ENCODE peak calls at places on chromosomes 13 and 19, in four cellular contexts. One of them, this sample, is unnamed.

GRCh38 chr19:3982701-3983541 is 2.3 kb downstream of the EEF2 start:
- DNase-seq in tibial artery: no peak
- DNase-seq in CD4-positive, alpha-beta T cell: no peak
- DNase-seq in fibroblast of pulmonary artery: peak
- DNase-seq in this sample: no peak

GRCh38 chr19:38151242-38151641 is 72.8 kb downstream of the DPF1 start:
- DNase-seq in tibial artery: no peak
- DNase-seq in CD4-positive, alpha-beta T cell: no peak
- DNase-seq in fibroblast of pulmonary artery: no peak
- DNase-seq in this sample: no peak

GRCh38 chr19:45098521-45099464 is 5.8 kb downstream of the PPP1R37 start:
- DNase-seq in tibial artery: no peak
- DNase-seq in CD4-positive, alpha-beta T cell: no peak
- DNase-seq in fibroblast of pulmonary artery: peak
- DNase-seq in this sample: no peak

GRCh38 chr19:31533114-31533513 is 183.9 kb upstream of the TSHZ3 start:
- DNase-seq in tibial artery: no peak
- DNase-seq in CD4-positive, alpha-beta T cell: no peak
- DNase-seq in fibroblast of pulmonary artery: no peak
- DNase-seq in this sample: no peak

GRCh38 chr13:114119196-114119595 is 13.2 kb downstream of the RASA3 start:
- DNase-seq in tibial artery: no peak
- DNase-seq in CD4-positive, alpha-beta T cell: no peak
- DNase-seq in fibroblast of pulmonary artery: peak
- DNase-seq in this sample: no peak

GRCh38 chr19:18478545-18479311 is 40.8 kb upstream of the ISYNA1 start:
- DNase-seq in tibial artery: peak
- DNase-seq in CD4-positive, alpha-beta T cell: peak
- DNase-seq in fibroblast of pulmonary artery: peak
- DNase-seq in this sample: peak

GRCh38 chr13:113766035-113766800 is 7.2 kb downstream of the TMEM255B start:
- DNase-seq in tibial artery: no peak
- DNase-seq in CD4-positive, alpha-beta T cell: no peak
- DNase-seq in fibroblast of pulmonary artery: no peak
- DNase-seq in this sample: no peak

GRCh38 chr19:4391701-4392543 is 8.4 kb downstream of the SH3GL1 start:
- DNase-seq in tibial artery: no peak
- DNase-seq in CD4-positive, alpha-beta T cell: no peak
- DNase-seq in fibroblast of pulmonary artery: peak
- DNase-seq in this sample: peak

GRCh38 chr19:12090807-12091206 is 26.3 kb downstream of the ZNF844 start:
- DNase-seq in tibial artery: peak
- DNase-seq in CD4-positive, alpha-beta T cell: peak
- DNase-seq in fibroblast of pulmonary artery: peak
- DNase-seq in this sample: peak

GRCh38 chr13:112892759-112893569 is 76.0 kb upstream of the MCF2L start:
- DNase-seq in tibial artery: no peak
- DNase-seq in CD4-positive, alpha-beta T cell: no peak
- DNase-seq in fibroblast of pulmonary artery: no peak
- DNase-seq in this sample: peak

GRCh38 chr19:57888494-57889231 is at the start of gene ZNF814:
- DNase-seq in tibial artery: peak
- DNase-seq in CD4-positive, alpha-beta T cell: peak
- DNase-seq in fibroblast of pulmonary artery: peak
- DNase-seq in this sample: peak
- TF ChIP-seq CTCF in tibial artery: no peak
- TF ChIP-seq CTCF in CD4-positive, alpha-beta T cell: peak
- TF ChIP-seq CTCF in fibroblast of pulmonary artery: peak
- TF ChIP-seq CTCF in this sample: no peak

GRCh38 chr13:57925250-57925649 is 293.7 kb downstream of the PCDH17 start:
- DNase-seq in tibial artery: no peak
- DNase-seq in CD4-positive, alpha-beta T cell: no peak
- DNase-seq in fibroblast of pulmonary artery: peak
- DNase-seq in this sample: no peak
- TF ChIP-seq CTCF in tibial artery: no peak
- TF ChIP-seq CTCF in CD4-positive, alpha-beta T cell: no peak
- TF ChIP-seq CTCF in fibroblast of pulmonary artery: no peak
- TF ChIP-seq CTCF in this sample: no peak

GRCh38 chr19:23762884-23763711 is 4.4 kb upstream of the ZNF681 start:
- DNase-seq in tibial artery: peak
- DNase-seq in CD4-positive, alpha-beta T cell: peak
- DNase-seq in fibroblast of pulmonary artery: peak
- DNase-seq in this sample: peak
- TF ChIP-seq CTCF in tibial artery: no peak
- TF ChIP-seq CTCF in CD4-positive, alpha-beta T cell: no peak
- TF ChIP-seq CTCF in fibroblast of pulmonary artery: no peak
- TF ChIP-seq CTCF in this sample: no peak

GRCh38 chr13:96388598-96388997 is 298.7 kb downstream of the HS6ST3 start:
- DNase-seq in tibial artery: no peak
- DNase-seq in CD4-positive, alpha-beta T cell: no peak
- DNase-seq in fibroblast of pulmonary artery: no peak
- DNase-seq in this sample: no peak
- TF ChIP-seq CTCF in tibial artery: no peak
- TF ChIP-seq CTCF in CD4-positive, alpha-beta T cell: no peak
- TF ChIP-seq CTCF in fibroblast of pulmonary artery: no peak
- TF ChIP-seq CTCF in this sample: no peak

This sample was measured in left lung.